ENCODE peak calls at places on chromosomes 6 and 20, in six cellular contexts. M is uterus; T is CD8-positive, alpha-beta T cell; D is upper lobe of right lung; X is RWPE1; W is A673. H is an unnamed sample.

GRCh38 chr20:47610247-47610944 is 108.7 kb downstream of the NCOA3 start:
- DNase-seq in M (peak), T (no peak), D (no peak), X (peak), W (peak), H (peak)

GRCh38 chr6:118896339-118897136 is 2.6 kb downstream of the ASF1A start:
- DNase-seq in M (no peak), T (no peak), D (no peak), X (peak), W (peak), H (peak)

GRCh38 chr20:10483691-10484090 is 48.6 kb downstream of the SLX4IP start:
- DNase-seq in M (no peak), T (no peak), D (no peak), X (no peak), W (no peak), H (no peak)

GRCh38 chr6:139595183-139595582 is 220.7 kb upstream of the CITED2 start:
- DNase-seq in M (no peak), T (no peak), D (no peak), X (no peak), W (no peak), H (no peak)

GRCh38 chr6:143806282-143807102 is 36.6 kb upstream of the LTV1 start:
- DNase-seq in M (no peak), T (no peak), D (no peak), X (no peak), W (no peak), H (peak)

GRCh38 chr6:151659212-151659611 is 148.3 kb upstream of the ESR1 start:
- DNase-seq in M (no peak), T (no peak), D (no peak), X (no peak), W (no peak), H (no peak)

GRCh38 chr6:139540276-139540675 is 165.8 kb upstream of the CITED2 start:
- DNase-seq in M (no peak), T (peak), D (no peak), X (no peak), W (peak), H (peak)

GRCh38 chr6:156557269-156557885 is 219.8 kb upstream of the ARID1B start:
- DNase-seq in M (no peak), T (no peak), D (no peak), X (no peak), W (peak), H (peak)

GRCh38 chr20:62376112-62377063 is 9.3 kb upstream of the LAMA5 start:
- DNase-seq in M (peak), T (no peak), D (no peak), X (no peak), W (no peak), H (no peak)

GRCh38 chr6:92708270-92708669 is 711.1 kb downstream of the EPHA7 start:
- DNase-seq in M (no peak), T (no peak), D (no peak), X (no peak), W (no peak), H (no peak)

GRCh38 chr6:25441658-25442276 is 162.6 kb downstream of the CARMIL1 start:
- DNase-seq in M (no peak), T (no peak), D (no peak), X (no peak), W (no peak), H (no peak)

GRCh38 chr6:27669798-27670301 is 196.9 kb upstream of the ZNF184 start:
- DNase-seq in M (no peak), T (no peak), D (no peak), X (no peak), W (peak), H (no peak)

GRCh38 chr6:126293891-126294524 is 45.9 kb upstream of the CENPW start:
- DNase-seq in M (no peak), T (no peak), D (no peak), X (no peak), W (no peak), H (no peak)

GRCh38 chr6:75409286-75409685 is 84.3 kb downstream of the FILIP1 start:
- DNase-seq in M (no peak), T (no peak), D (no peak), X (no peak), W (no peak), H (no peak)

GRCh38 chr6:150813993-150814359 is 51.5 kb upstream of the MTHFD1L start:
- DNase-seq in M (no peak), T (no peak), D (no peak), X (peak), W (no peak), H (no peak)

GRCh38 chr6:134619077-134619476 is 301.2 kb upstream of the SGK1 start:
- DNase-seq in M (no peak), T (no peak), D (no peak), X (no peak), W (no peak), H (no peak)

GRCh38 chr6:154605207-154605877 is 94.9 kb upstream of the CNKSR3 start:
- DNase-seq in M (no peak), T (no peak), D (no peak), X (no peak), W (peak), H (no peak)

GRCh38 chr6:47862731-47863130 is 80.9 kb downstream of the OPN5 start:
- DNase-seq in M (no peak), T (no peak), D (no peak), X (no peak), W (no peak), H (no peak)

GRCh38 chr20:63935447-63935846 is 20.8 kb downstream of the UCKL1 start:
- DNase-seq in M (no peak), T (no peak), D (no peak), X (no peak), W (no peak), H (no peak)

GRCh38 chr6:3568396-3569082 is 111.7 kb upstream of the SLC22A23 start:
- DNase-seq in M (no peak), T (no peak), D (no peak), X (no peak), W (no peak), H (no peak)

GRCh38 chr20:19911810-19912382 is 105.3 kb upstream of the NAA20 start:
- DNase-seq in M (no peak), T (no peak), D (no peak), X (no peak), W (no peak), H (no peak)

GRCh38 chr20:59428441-59429205 is 128.2 kb downstream of the EDN3 start:
- DNase-seq in M (no peak), T (no peak), D (no peak), X (no peak), W (peak), H (no peak)

GRCh38 chr6:165059032-165059431 is 250.4 kb downstream of the C6orf118 start:
- DNase-seq in M (no peak), T (no peak), D (no peak), X (peak), W (no peak), H (no peak)

GRCh38 chr20:52056203-52057062 is 135.1 kb downstream of the ZFP64 start:
- DNase-seq in M (no peak), T (no peak), D (no peak), X (peak), W (no peak), H (peak)

GRCh38 chr20:31606928-31607639 is 2.0 kb downstream of the ID1 start:
- DNase-seq in M (no peak), T (no peak), D (peak), X (peak), W (peak), H (no peak)

GRCh38 chr6:2028457-2029038 is 216.9 kb downstream of the GMDS start:
- DNase-seq in M (peak), T (no peak), D (no peak), X (no peak), W (peak), H (no peak)

GRCh38 chr6:27092316-27092692 is 155.2 kb upstream of the PRSS16 start:
- DNase-seq in M (no peak), T (no peak), D (no peak), X (peak), W (no peak), H (no peak)

GRCh38 chr6:122726649-122727048 is 52.9 kb upstream of the FABP7 start:
- DNase-seq in M (no peak), T (no peak), D (no peak), X (no peak), W (peak), H (peak)

GRCh38 chr6:49548613-49549304 is 1.7 kb upstream of the C6orf141 start:
- DNase-seq in M (no peak), T (no peak), D (no peak), X (no peak), W (no peak), H (no peak)

GRCh38 chr20:3820048-3820900 is at the start of gene AP5S1:
- DNase-seq in M (peak), T (peak), D (peak), X (peak), W (peak), H (peak)

GRCh38 chr6:2111162-2111677 is 134.2 kb downstream of the GMDS start:
- DNase-seq in M (no peak), T (no peak), D (no peak), X (peak), W (no peak), H (peak)

GRCh38 chr20:10502098-10502526 is 67.0 kb downstream of the SLX4IP start:
- DNase-seq in M (no peak), T (no peak), D (no peak), X (no peak), W (no peak), H (no peak)

DNA sequence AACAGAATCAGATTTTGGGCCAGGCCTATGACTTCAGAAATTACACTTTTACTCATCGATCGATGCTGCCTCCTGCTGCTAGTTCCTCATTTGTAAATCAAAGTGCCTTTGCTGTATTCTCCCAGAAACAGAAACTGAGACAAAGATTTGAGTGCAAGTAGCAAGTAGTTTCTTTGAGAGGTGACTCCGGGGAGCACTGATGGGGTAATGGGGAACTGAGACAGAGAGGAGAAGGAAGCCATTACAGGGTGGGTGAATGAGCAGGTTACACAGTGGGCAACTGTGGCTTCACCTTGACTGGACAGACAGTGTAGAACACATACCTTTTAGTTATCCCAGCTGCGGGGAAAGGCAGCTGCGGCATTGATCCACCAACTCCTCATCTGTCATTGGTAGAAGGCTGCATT is 9.7 kb upstream of the CD40 start:
- DNase-seq in M (no peak), T (no peak), D (no peak), X (no peak), W (no peak), H (no peak)
- TF ChIP-seq CTCF in M (no peak), T (no peak), D (no peak), X (no peak), W (no peak), H (no peak)

DNA sequence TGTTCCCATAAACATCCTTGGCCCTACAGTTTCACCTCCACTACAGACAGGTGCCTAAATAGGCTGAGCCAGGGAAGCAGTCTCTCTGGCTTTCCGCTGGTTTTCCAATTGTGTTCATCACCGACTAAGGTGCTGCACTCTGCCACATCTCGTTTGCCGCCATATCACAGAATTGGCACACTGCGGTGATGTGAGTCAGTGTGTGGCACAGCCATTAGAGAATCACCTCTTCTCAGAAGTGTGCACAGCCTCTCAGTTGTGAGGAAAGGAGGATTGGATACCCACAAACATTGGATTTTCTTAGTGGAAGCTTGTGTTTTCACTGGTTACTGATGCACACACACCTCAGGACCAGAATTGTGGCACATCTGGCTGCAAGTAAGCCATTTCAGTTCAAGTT is 507.1 kb downstream of the LMBRD1 start:
- DNase-seq in M (no peak), T (no peak), D (no peak), X (no peak), W (no peak), H (no peak)
- H3K27ac ChIP-seq in M (no peak), T (no peak), D (no peak), X (no peak), W (no peak), H (no peak)

GRCh38 chr6:108560463-108561308 is at the start of gene FOXO3:
- DNase-seq in M (peak), T (peak), D (peak), X (peak), W (peak), H (peak)

GRCh38 chr6:108564178-108564577 is 3.5 kb downstream of the FOXO3 start:
- DNase-seq in M (no peak), T (no peak), D (no peak), X (peak), W (no peak), H (peak)

GRCh38 chr6:108563292-108563691 is 2.6 kb downstream of the FOXO3 start:
- DNase-seq in M (no peak), T (no peak), D (no peak), X (no peak), W (no peak), H (no peak)

GRCh38 chr6:108561742-108562502 is 1.2 kb downstream of the FOXO3 start:
- DNase-seq in M (no peak), T (no peak), D (peak), X (peak), W (peak), H (no peak)

GRCh38 chr6:108562503-108562993 is 1.8 kb downstream of the FOXO3 start:
- DNase-seq in M (peak), T (no peak), D (peak), X (peak), W (peak), H (peak)
- TF ChIP-seq CTCF in M (no peak), T (no peak), D (no peak), X (no peak), W (no peak), H (peak)

DNA sequence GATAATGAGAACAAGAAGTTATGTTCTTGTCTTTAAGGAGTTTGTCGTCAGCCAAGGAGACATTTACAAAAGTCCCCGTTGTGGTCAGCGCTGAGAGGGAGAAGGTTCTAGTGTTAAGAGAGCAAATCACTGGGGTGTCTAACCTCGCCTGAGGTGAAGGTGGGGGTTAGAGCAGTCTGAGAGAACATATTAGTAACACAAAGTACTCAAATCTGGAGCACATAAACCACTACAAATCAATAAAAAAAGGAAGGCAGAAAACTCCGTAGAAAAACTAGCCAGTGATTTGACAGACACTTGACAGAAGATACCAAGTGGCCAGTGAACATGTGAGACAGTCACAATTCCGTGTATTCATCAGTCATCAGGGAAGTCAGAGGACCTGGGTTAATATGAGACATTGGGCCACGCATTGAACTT is 45.4 kb downstream of the CDS2 start:
- DNase-seq in M (no peak), T (no peak), D (no peak), X (no peak), W (no peak), H (no peak)
- H3K27ac ChIP-seq in M (peak), T (no peak), D (peak), X (no peak), W (no peak), H (no peak)

GRCh38 chr6:43286456-43286994 is 11.5 kb upstream of the SLC22A7 start:
- DNase-seq in M (no peak), T (no peak), D (no peak), X (no peak), W (no peak), H (no peak)

GRCh38 chr6:43283905-43284304 is 14.2 kb upstream of the SLC22A7 start:
- DNase-seq in M (no peak), T (no peak), D (no peak), X (peak), W (no peak), H (no peak)

GRCh38 chr6:43285832-43286231 is 12.2 kb upstream of the SLC22A7 start:
- DNase-seq in M (no peak), T (no peak), D (no peak), X (no peak), W (no peak), H (no peak)

GRCh38 chr6:43284986-43285385 is 13.1 kb upstream of the SLC22A7 start:
- DNase-seq in M (no peak), T (no peak), D (no peak), X (no peak), W (no peak), H (no peak)

GRCh38 chr6:43285415-43285814 is 12.6 kb upstream of the SLC22A7 start:
- DNase-seq in M (no peak), T (no peak), D (no peak), X (no peak), W (no peak), H (no peak)
- TF ChIP-seq CTCF in M (no peak), T (no peak), D (no peak), X (no peak), W (no peak), H (no peak)

DNA sequence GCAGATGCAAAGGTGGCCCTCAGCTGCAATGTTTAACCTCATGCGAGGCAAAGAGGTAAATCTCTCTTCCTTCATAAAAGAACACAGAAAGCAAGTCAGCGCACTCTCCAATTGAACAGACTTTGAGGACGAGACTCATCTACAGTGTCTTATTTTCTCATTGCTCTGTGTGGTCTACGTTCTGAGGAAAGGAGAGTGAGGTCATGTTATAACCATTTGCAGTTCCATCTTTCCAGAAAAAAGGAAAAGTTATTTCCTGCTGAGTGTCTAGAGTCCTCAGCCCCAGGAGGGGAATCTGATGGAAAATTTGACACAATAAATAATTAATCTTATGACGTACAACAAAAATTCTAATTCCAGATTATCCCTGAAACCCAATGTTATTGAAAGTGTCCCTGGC is 35.6 kb upstream of the THBS2 start:
- DNase-seq in M (no peak), T (no peak), D (no peak), X (no peak), W (no peak), H (no peak)
- H3K27ac ChIP-seq in M (peak), T (no peak), D (no peak), X (peak), W (no peak), H (no peak)

GRCh38 chr20:40251284-40251932 is 437.6 kb downstream of the MAFB start:
- DNase-seq in M (no peak), T (no peak), D (no peak), X (peak), W (peak), H (peak)
- TF ChIP-seq CTCF in M (no peak), T (no peak), D (peak), X (peak), W (peak), H (peak)

GRCh38 chr6:51277471-51277870 is 458.8 kb downstream of the TFAP2B start:
- DNase-seq in M (no peak), T (no peak), D (no peak), X (no peak), W (no peak), H (no peak)

GRCh38 chr6:51268666-51269065 is 450.0 kb downstream of the TFAP2B start:
- DNase-seq in M (no peak), T (no peak), D (no peak), X (no peak), W (no peak), H (no peak)

GRCh38 chr6:51271615-51272014 is 452.9 kb downstream of the TFAP2B start:
- DNase-seq in M (no peak), T (no peak), D (no peak), X (no peak), W (no peak), H (no peak)

DNA sequence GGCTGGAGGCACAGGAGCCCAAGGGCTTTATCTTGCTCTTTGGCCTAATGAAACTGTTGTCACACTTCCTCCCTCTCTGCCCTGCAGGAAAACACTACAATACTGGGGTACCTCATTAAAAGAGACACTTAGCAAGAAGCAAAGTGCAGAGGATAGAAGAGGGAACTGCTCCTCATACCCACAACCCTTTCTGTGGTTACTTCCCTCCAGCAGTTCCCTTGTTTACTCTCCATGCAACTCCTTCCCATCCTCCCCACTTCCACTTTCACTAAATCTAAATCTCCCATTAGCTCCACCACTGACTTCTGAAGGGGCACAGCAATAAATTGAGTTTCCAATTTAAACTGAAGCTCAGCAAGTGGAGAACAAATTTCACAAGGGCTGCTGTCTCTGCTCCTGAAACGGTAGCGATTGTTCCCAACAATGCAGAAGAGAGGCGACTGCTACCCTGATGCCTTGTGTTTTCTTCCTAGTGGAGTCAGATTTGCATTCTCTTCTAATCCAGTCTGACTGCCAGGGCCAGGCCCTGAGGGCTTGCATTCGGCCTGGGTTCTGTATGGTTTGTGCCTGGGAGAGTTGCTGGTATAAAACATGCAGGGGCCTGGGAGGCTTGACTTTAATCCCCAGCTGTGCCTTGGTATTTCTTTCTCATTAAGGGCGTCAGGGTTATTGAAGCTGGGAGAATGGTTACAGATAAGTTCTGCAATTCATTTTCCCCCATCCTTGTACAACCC is 454.7 kb downstream of the TFAP2B start:
- DNase-seq in M (no peak), T (no peak), D (no peak), X (no peak), W (no peak), H (no peak)
- H3K27ac ChIP-seq in M (no peak), T (no peak), D (no peak), X (no peak), W (no peak), H (no peak)